ENCODE peak calls at places on chromosomes 2 and 18, in seven cellular contexts. F is HEK293T, N is adrenal gland, K is HFFc6, M is uterus, I is EH, O is K562. W is an unnamed sample.

GRCh38 chr2:184611221-184612085 is 13.1 kb downstream of the ZNF804A start:
- DNase-seq in F (no peak), N (no peak), K (peak; percentile 17), M (no peak), I (peak; percentile 9), O (no peak), W (no peak)

GRCh38 chr2:118202707-118203303 is 114.5 kb downstream of the INSIG2 start:
- DNase-seq in F (peak; percentile 72), N (no peak), K (peak; percentile 39), M (no peak), I (peak; percentile 53), O (peak; percentile 50), W (no peak)

GRCh38 chr2:54871457-54872103 is 148.1 kb downstream of the EML6 start:
- DNase-seq in F (no peak), N (no peak), K (peak; percentile 13), M (no peak), I (peak; percentile 41), O (no peak), W (no peak)

GRCh38 chr2:146874260-146874658 is 970.6 kb upstream of the ACVR2A start:
- DNase-seq in F (no peak), N (no peak), K (no peak), M (peak; percentile 13), I (peak; percentile 0), O (no peak), W (no peak)

GRCh38 chr18:41829648-41830516 is 125.2 kb upstream of the PIK3C3 start:
- DNase-seq in F (no peak), N (no peak), K (no peak), M (no peak), I (no peak), O (no peak), W (no peak)

GRCh38 chr18:2303517-2304238 is 267.6 kb downstream of the METTL4 start:
- DNase-seq in F (no peak), N (no peak), K (peak; percentile 82), M (no peak), I (peak; percentile 84), O (peak; percentile 61), W (no peak)

GRCh38 chr2:14712091-14712490 is 79.6 kb downstream of the LRATD1 start:
- DNase-seq in F (no peak), N (no peak), K (no peak), M (no peak), I (no peak), O (no peak), W (no peak)

GRCh38 chr2:2799151-2799697 is 468.1 kb upstream of the MYT1L start:
- DNase-seq in F (no peak), N (no peak), K (no peak), M (no peak), I (no peak), O (no peak), W (no peak)

GRCh38 chr2:27006602-27007415 is 26.0 kb upstream of the TMEM214 start:
- DNase-seq in F (no peak), N (no peak), K (no peak), M (no peak), I (no peak), O (peak; percentile 68), W (no peak)

GRCh38 chr2:147884796-147885195 is 40.0 kb downstream of the ACVR2A start:
- DNase-seq in F (no peak), N (no peak), K (no peak), M (no peak), I (no peak), O (no peak), W (no peak)

GRCh38 chr2:229407170-229407569 is 136.1 kb upstream of the PID1 start:
- DNase-seq in F (no peak), N (peak; percentile 82), K (peak; percentile 74), M (peak; percentile 83), I (peak; percentile 80), O (no peak), W (peak; percentile 85)

GRCh38 chr2:203580846-203581245 is 45.7 kb upstream of the RAPH1 start:
- DNase-seq in F (no peak), N (no peak), K (no peak), M (no peak), I (no peak), O (no peak), W (no peak)

GRCh38 chr2:11697103-11697871 is 27.3 kb upstream of the NTSR2 start:
- DNase-seq in F (no peak), N (no peak), K (peak; percentile 90), M (peak; percentile 62), I (peak; percentile 95), O (no peak), W (peak; percentile 83)

GRCh38 chr2:172109256-172109655 is 6.6 kb upstream of the DLX2 start:
- DNase-seq in F (no peak), N (no peak), K (no peak), M (no peak), I (no peak), O (no peak), W (no peak)

GRCh38 chr18:23966909-23967308 is 47.6 kb upstream of the TTC39C start:
- DNase-seq in F (no peak), N (no peak), K (no peak), M (no peak), I (no peak), O (no peak), W (no peak)

GRCh38 chr18:44198296-44199284 is 482.1 kb upstream of the SETBP1 start:
- DNase-seq in F (no peak), N (no peak), K (no peak), M (no peak), I (no peak), O (no peak), W (peak; percentile 19)

GRCh38 chr2:166115589-166115988 is 12.2 kb downstream of the SCN1A start:
- DNase-seq in F (no peak), N (no peak), K (no peak), M (no peak), I (no peak), O (no peak), W (no peak)

GRCh38 chr18:7760967-7761946 is 194.1 kb downstream of the PTPRM start:
- DNase-seq in F (no peak), N (no peak), K (no peak), M (no peak), I (no peak), O (no peak), W (no peak)

GRCh38 chr18:78789850-78790249 is 189.8 kb upstream of the SALL3 start:
- DNase-seq in F (no peak), N (no peak), K (no peak), M (no peak), I (no peak), O (no peak), W (no peak)

GRCh38 chr18:59871711-59872362 is 28.0 kb upstream of the PMAIP1 start:
- DNase-seq in F (no peak), N (no peak), K (no peak), M (no peak), I (no peak), O (no peak), W (no peak)

GRCh38 chr18:13524824-13525223 is 201.5 kb downstream of the FAM210A start:
- DNase-seq in F (no peak), N (no peak), K (no peak), M (no peak), I (no peak), O (no peak), W (no peak)

GRCh38 chr2:45889053-45889452 is 237.6 kb downstream of the PRKCE start:
- DNase-seq in F (peak; percentile 59), N (no peak), K (no peak), M (no peak), I (no peak), O (peak; percentile 31), W (no peak)